ENCODE peak calls at places on chromosomes 2 and 18, in seven cellular contexts. N, V, L, W, O, I and A are unnamed samples.
A peak's percentile ranks its signal among the peaks of the same experiment; 100 is the strongest.

GRCh38 chr2:88227446-88227845 is 57.3 kb downstream of the THNSL2 start:
- DNase-seq in N (no peak), V (no peak), L (peak; percentile 54), W (no peak), O (no peak), I (no peak), A (no peak)

GRCh38 chr2:167297292-167297691 is 409.0 kb downstream of the XIRP2 start:
- DNase-seq in N (no peak), V (no peak), L (no peak), W (no peak), O (no peak), I (no peak), A (no peak)

GRCh38 chr2:176177580-176178270 is 10.7 kb upstream of the HOXD1 start:
- DNase-seq in N (no peak), V (no peak), L (no peak), W (no peak), O (no peak), I (no peak), A (no peak)

GRCh38 chr18:45951021-45951714 is 16.0 kb downstream of the EPG5 start:
- DNase-seq in N (peak; percentile 86), V (peak; percentile 61), L (no peak), W (peak; percentile 41), O (no peak), I (no peak), A (no peak)

GRCh38 chr2:118954297-118955060 is 12.5 kb downstream of the MARCO start:
- DNase-seq in N (peak; percentile 31), V (peak; percentile 54), L (no peak), W (peak; percentile 45), O (no peak), I (no peak), A (no peak)

GRCh38 chr2:44817673-44818335 is 123.7 kb upstream of the SIX3 start:
- DNase-seq in N (no peak), V (no peak), L (no peak), W (no peak), O (no peak), I (no peak), A (no peak)

GRCh38 chr2:241618296-241618805 is 18.6 kb downstream of the THAP4 start:
- DNase-seq in N (no peak), V (no peak), L (no peak), W (no peak), O (no peak), I (no peak), A (no peak)

GRCh38 chr2:79235135-79235534 is 75.6 kb upstream of the REG3A start:
- DNase-seq in N (no peak), V (no peak), L (no peak), W (no peak), O (peak; percentile 4), I (no peak), A (no peak)

GRCh38 chr2:54088191-54088634 is 27.2 kb upstream of the ACYP2 start:
- DNase-seq in N (no peak), V (no peak), L (no peak), W (no peak), O (no peak), I (no peak), A (no peak)

GRCh38 chr2:109045505-109045904 is 56.5 kb upstream of the EDAR start:
- DNase-seq in N (no peak), V (peak; percentile 8), L (no peak), W (no peak), O (no peak), I (no peak), A (no peak)

GRCh38 chr2:215870986-215871385 is 142.4 kb downstream of the MREG start:
- DNase-seq in N (peak; percentile 34), V (peak; percentile 32), L (peak; percentile 12), W (no peak), O (peak; percentile 31), I (peak; percentile 6), A (no peak)

GRCh38 chr2:95530734-95531133 is 46.2 kb upstream of the TRIM43B start:
- DNase-seq in N (peak; percentile 6), V (peak; percentile 42), L (no peak), W (no peak), O (no peak), I (no peak), A (no peak)

GRCh38 chr2:150917956-150918713 is 343.5 kb downstream of the RBM43 start:
- DNase-seq in N (no peak), V (no peak), L (no peak), W (no peak), O (no peak), I (no peak), A (no peak)

GRCh38 chr2:11056614-11057013 is 98.7 kb upstream of the SLC66A3 start:
- DNase-seq in N (peak; percentile 70), V (peak; percentile 77), L (no peak), W (no peak), O (no peak), I (no peak), A (no peak)

GRCh38 chr2:44055664-44056063 is 59.9 kb upstream of the LRPPRC start:
- DNase-seq in N (no peak), V (no peak), L (peak; percentile 20), W (no peak), O (no peak), I (no peak), A (no peak)

GRCh38 chr2:27086722-27087446 is at the start of gene KHK:
- DNase-seq in N (peak; percentile 46), V (peak; percentile 44), L (peak; percentile 58), W (no peak), O (no peak), I (peak; percentile 25), A (no peak)

GRCh38 chr2:27086090-27086721 is 366 bp upstream of the KHK start:
- DNase-seq in N (peak; percentile 92), V (peak; percentile 96), L (peak; percentile 98), W (peak; percentile 89), O (peak; percentile 97), I (peak; percentile 100), A (peak; percentile 97)

GRCh38 chr2:27085062-27085669 is 1.4 kb upstream of the KHK start:
- DNase-seq in N (no peak), V (no peak), L (no peak), W (no peak), O (no peak), I (no peak), A (no peak)

GRCh38 chr2:27084297-27085061 is 2.1 kb upstream of the KHK start:
- DNase-seq in N (no peak), V (no peak), L (no peak), W (no peak), O (no peak), I (no peak), A (no peak)

DNA sequence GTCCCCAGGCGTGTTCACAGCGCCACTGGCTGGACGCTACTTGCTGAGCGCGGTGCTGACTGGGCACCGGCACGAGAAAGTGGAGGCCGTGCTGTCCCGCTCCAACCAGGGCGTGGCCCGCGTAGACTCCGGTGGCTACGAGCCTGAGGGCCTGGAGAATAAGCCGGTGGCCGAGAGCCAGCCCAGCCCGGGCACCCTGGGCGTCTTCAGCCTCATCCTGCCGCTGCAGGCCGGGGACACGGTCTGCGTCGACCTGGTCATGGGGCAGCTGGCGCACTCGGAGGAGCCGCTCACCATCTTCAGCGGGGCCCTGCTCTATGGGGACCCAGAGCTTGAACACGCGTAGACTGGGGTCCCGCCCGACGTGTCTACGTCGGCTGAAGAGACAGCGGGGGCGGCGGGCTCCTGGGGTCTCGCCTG is 892 bp upstream of the KHK start:
- DNase-seq in N (peak; percentile 72), V (peak; percentile 69), L (peak; percentile 54), W (no peak), O (no peak), I (peak; percentile 43), A (no peak)
- TF ChIP-seq CTCF in N (no peak), V (peak; percentile 66), L (no peak), W (no peak), O (no peak), I (no peak), A (no peak)

DNA sequence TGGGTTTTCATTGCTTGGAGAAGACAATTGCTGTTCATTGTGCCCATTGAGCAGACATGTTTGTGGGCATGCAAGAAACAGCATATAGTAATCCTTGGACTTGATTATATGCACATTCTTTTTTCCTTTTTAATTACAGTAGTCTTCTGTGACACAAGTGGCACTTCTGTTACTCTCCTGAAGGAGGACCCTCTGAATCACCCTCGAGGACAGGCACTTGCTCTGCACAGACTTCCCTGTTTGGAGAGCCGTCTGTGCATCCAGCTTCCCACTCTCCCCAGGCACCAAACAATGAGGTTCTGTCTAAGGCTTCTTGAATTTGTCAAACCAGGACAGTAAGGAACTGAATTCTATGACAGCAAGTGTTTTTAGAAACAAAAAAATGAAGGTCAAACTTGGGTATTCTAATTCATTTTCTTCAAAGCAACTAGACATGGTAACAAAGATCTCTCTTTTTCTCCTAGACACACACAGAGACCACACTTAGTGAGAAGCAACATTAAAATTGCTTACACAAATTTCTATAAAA is 844.6 kb upstream of the ID2 start:
- DNase-seq in N (no peak), V (no peak), L (no peak), W (no peak), O (peak; percentile 15), I (no peak), A (no peak)
- TF ChIP-seq CTCF in N (no peak), V (no peak), L (no peak), W (no peak), O (no peak), I (no peak), A (no peak)

GRCh38 chr2:12173943-12174340 is 427.5 kb downstream of the LPIN1 start:
- DNase-seq in N (no peak), V (no peak), L (no peak), W (no peak), O (no peak), I (no peak), A (no peak)

GRCh38 chr2:12176621-12177020 is 430.2 kb downstream of the LPIN1 start:
- DNase-seq in N (no peak), V (no peak), L (no peak), W (no peak), O (no peak), I (no peak), A (no peak)

GRCh38 chr2:12175323-12175722 is 428.9 kb downstream of the LPIN1 start:
- DNase-seq in N (no peak), V (no peak), L (no peak), W (no peak), O (no peak), I (no peak), A (no peak)

GRCh38 chr2:12170151-12170550 is 423.7 kb downstream of the LPIN1 start:
- DNase-seq in N (no peak), V (no peak), L (no peak), W (no peak), O (no peak), I (no peak), A (no peak)

DNA sequence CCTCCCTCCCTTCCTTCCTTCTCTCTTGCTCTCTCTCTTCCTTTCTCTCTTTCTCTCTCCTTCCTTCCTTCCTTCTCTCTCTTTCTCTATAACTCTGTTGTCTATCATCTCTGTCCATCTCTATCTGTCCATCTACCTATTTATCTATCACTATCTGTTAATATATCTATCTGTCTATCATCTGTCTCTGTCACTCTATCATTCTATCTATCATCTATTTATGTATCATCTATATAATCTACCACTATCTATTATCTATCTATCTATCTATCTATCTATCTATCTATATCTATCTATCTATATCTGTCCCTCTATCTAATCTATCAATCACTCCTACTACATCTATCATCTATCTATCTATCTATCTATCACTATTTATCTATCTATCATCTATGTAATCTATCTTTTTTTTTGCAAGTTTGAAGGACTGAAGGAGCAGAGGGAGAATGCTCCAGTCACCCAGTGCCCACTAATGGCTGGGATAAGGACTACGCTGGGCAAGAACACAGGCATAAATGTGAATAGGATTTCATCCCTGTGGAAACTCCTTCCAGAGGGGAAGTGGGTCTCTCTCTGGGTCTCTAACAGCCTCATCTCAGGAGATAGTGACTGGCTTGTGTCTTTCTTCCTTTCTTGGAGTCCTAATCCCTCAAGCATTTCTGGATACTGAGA is 427.0 kb downstream of the LPIN1 start:
- DNase-seq in N (peak; percentile 39), V (peak; percentile 33), L (no peak), W (no peak), O (no peak), I (no peak), A (no peak)
- TF ChIP-seq CTCF in N (peak; percentile 50), V (peak; percentile 51), L (no peak), W (no peak), O (peak; percentile 26), I (no peak), A (no peak)

GRCh38 chr2:4715065-4715464 is 977.1 kb upstream of the SOX11 start:
- DNase-seq in N (peak; percentile 35), V (no peak), L (no peak), W (no peak), O (peak; percentile 22), I (no peak), A (no peak)
- TF ChIP-seq CTCF in N (peak; percentile 33), V (peak; percentile 44), L (no peak), W (no peak), O (peak; percentile 77), I (peak; percentile 51), A (peak; percentile 34)